ENCODE peak calls at places on chromosome 18, in seven cellular contexts. Y is stimulated activated CD8-positive, alpha-beta memory T cell treated with anti-CD3 and anti-CD28 coated beads, Interleukin-7, amount 100 ng/mL, for 24 hours; X is naive B cell; G is AG09309; S is KBM-7; L is central memory CD4-positive, alpha-beta T cell; U is ovary. D is an unnamed sample.

GRCh38 chr18:23038712-23039111 is 96.6 kb upstream of the CABLES1 start:
- DNase-seq in Y (no peak), X (no peak), G (peak), S (no peak), L (no peak), U (no peak), D (no peak)

GRCh38 chr18:47531759-47532158 is 280.3 kb upstream of the SKOR2 start:
- DNase-seq in Y (no peak), X (no peak), G (no peak), S (no peak), L (no peak), U (no peak), D (no peak)

GRCh38 chr18:58431215-58431614 is 197.7 kb downstream of the ALPK2 start:
- DNase-seq in Y (no peak), X (no peak), G (no peak), S (no peak), L (no peak), U (no peak), D (no peak)

GRCh38 chr18:9854801-9855676 is 30.7 kb upstream of the TXNDC2 start:
- DNase-seq in Y (no peak), X (no peak), G (no peak), S (no peak), L (no peak), U (peak), D (no peak)

GRCh38 chr18:46867471-46868170 is 49.7 kb downstream of the PIAS2 start:
- DNase-seq in Y (no peak), X (no peak), G (no peak), S (no peak), L (no peak), U (no peak), D (no peak)

GRCh38 chr18:8912348-8913057 is 190.0 kb upstream of the NDUFV2 start:
- DNase-seq in Y (no peak), X (peak), G (no peak), S (no peak), L (no peak), U (no peak), D (no peak)

GRCh38 chr18:50158866-50159653 is 35.9 kb downstream of the MYO5B start:
- DNase-seq in Y (no peak), X (no peak), G (no peak), S (no peak), L (no peak), U (no peak), D (no peak)

GRCh38 chr18:10057808-10058791 is 144.3 kb downstream of the VAPA start:
- DNase-seq in Y (no peak), X (no peak), G (peak), S (peak), L (no peak), U (no peak), D (no peak)

GRCh38 chr18:47100214-47100831 is 50.0 kb downstream of the HDHD2 start:
- DNase-seq in Y (peak), X (peak), G (no peak), S (peak), L (peak), U (peak), D (no peak)

GRCh38 chr18:63025251-63025710 is 294.3 kb downstream of the BCL2 start:
- DNase-seq in Y (no peak), X (no peak), G (no peak), S (peak), L (no peak), U (no peak), D (no peak)

GRCh38 chr18:40415821-40416220 is 1539.2 kb upstream of the PIK3C3 start:
- DNase-seq in Y (no peak), X (no peak), G (no peak), S (no peak), L (no peak), U (no peak), D (no peak)

GRCh38 chr18:36275561-36275960 is 22.0 kb upstream of the FHOD3 start:
- DNase-seq in Y (no peak), X (no peak), G (no peak), S (no peak), L (no peak), U (no peak), D (no peak)

GRCh38 chr18:48866028-48866733 is 84.6 kb downstream of the SMAD7 start:
- DNase-seq in Y (no peak), X (no peak), G (peak), S (no peak), L (no peak), U (peak), D (no peak)

GRCh38 chr18:7728297-7728696 is 161.2 kb downstream of the PTPRM start:
- DNase-seq in Y (no peak), X (no peak), G (no peak), S (no peak), L (no peak), U (no peak), D (no peak)

GRCh38 chr18:53458944-53459580 is 765.4 kb downstream of the MBD2 start:
- DNase-seq in Y (no peak), X (no peak), G (no peak), S (no peak), L (no peak), U (peak), D (no peak)

GRCh38 chr18:68740966-68741365 is 26.1 kb upstream of the TMX3 start:
- DNase-seq in Y (no peak), X (no peak), G (no peak), S (no peak), L (no peak), U (no peak), D (no peak)

GRCh38 chr18:76448262-76449109 is 46.6 kb downstream of the ZNF516 start:
- DNase-seq in Y (no peak), X (no peak), G (no peak), S (peak), L (no peak), U (peak), D (no peak)

GRCh38 chr18:9434240-9434701 is 41.0 kb upstream of the RALBP1 start:
- DNase-seq in Y (no peak), X (no peak), G (no peak), S (no peak), L (no peak), U (no peak), D (no peak)

GRCh38 chr18:33594799-33595198 is 16.8 kb downstream of the ASXL3 start:
- DNase-seq in Y (no peak), X (no peak), G (no peak), S (no peak), L (no peak), U (no peak), D (no peak)

GRCh38 chr18:58882681-58883080 is 18.0 kb downstream of the ZNF532 start:
- DNase-seq in Y (no peak), X (no peak), G (no peak), S (no peak), L (no peak), U (no peak), D (no peak)

GRCh38 chr18:42183746-42184145 is 228.7 kb downstream of the PIK3C3 start:
- DNase-seq in Y (no peak), X (no peak), G (peak), S (no peak), L (no peak), U (no peak), D (no peak)

GRCh38 chr18:5673576-5673975 is 129.8 kb upstream of the EPB41L3 start:
- DNase-seq in Y (no peak), X (no peak), G (no peak), S (no peak), L (no peak), U (no peak), D (no peak)

GRCh38 chr18:49846718-49847470 is 33.6 kb upstream of the ACAA2 start:
- DNase-seq in Y (no peak), X (no peak), G (no peak), S (no peak), L (no peak), U (no peak), D (no peak)

GRCh38 chr18:47926101-47926850 is 4.2 kb downstream of the SMAD2 start:
- DNase-seq in Y (no peak), X (no peak), G (no peak), S (no peak), L (no peak), U (no peak), D (no peak)

GRCh38 chr18:62716679-62717058 is 1.3 kb downstream of the PHLPP1 start:
- DNase-seq in Y (no peak), X (peak), G (no peak), S (peak), L (peak), U (peak), D (no peak)

GRCh38 chr18:24023185-24023814 is 8.7 kb downstream of the TTC39C start:
- DNase-seq in Y (no peak), X (no peak), G (no peak), S (no peak), L (no peak), U (no peak), D (peak)

GRCh38 chr18:77207540-77207939 is 42.1 kb upstream of the GALR1 start:
- DNase-seq in Y (no peak), X (peak), G (peak), S (peak), L (peak), U (peak), D (no peak)

GRCh38 chr18:80147037-80147417 is 38.0 kb downstream of the ADNP2 start:
- DNase-seq in Y (no peak), X (no peak), G (no peak), S (no peak), L (no peak), U (no peak), D (no peak)

GRCh38 chr18:50218432-50219197 is 23.7 kb upstream of the MYO5B start:
- DNase-seq in Y (no peak), X (peak), G (no peak), S (peak), L (peak), U (no peak), D (peak)

GRCh38 chr18:56083889-56084288 is 495.9 kb upstream of the TCF4 start:
- DNase-seq in Y (no peak), X (no peak), G (no peak), S (no peak), L (no peak), U (no peak), D (no peak)

GRCh38 chr18:74381621-74382350 is 66.1 kb downstream of the C18orf63 start:
- DNase-seq in Y (no peak), X (no peak), G (no peak), S (no peak), L (no peak), U (no peak), D (no peak)

GRCh38 chr18:24609249-24609648 is 148.8 kb downstream of the HRH4 start:
- DNase-seq in Y (no peak), X (no peak), G (no peak), S (no peak), L (no peak), U (no peak), D (no peak)